ENCODE peak calls at places on chromosomes 6 and 20, in eight cellular contexts. One of them, this sample, is unnamed.
A peak's percentile ranks its signal among the peaks of the same experiment; 100 is the strongest.

GRCh38 chr6:169215201-169215661 is 38.4 kb downstream of the THBS2 start:
- DNase-seq in pancreas: no peak
- DNase-seq in astrocyte of the spinal cord: peak; percentile 53
- DNase-seq in NCI-H1048: no peak
- DNase-seq in activated CD4-positive, alpha-beta memory T cell treated with anti-CD3 and anti-CD28 coated beads, Interleukin-2, amount 10 ng/mL, durations not matched to agents 7 days and 5 days: no peak
- DNase-seq in MV-4-11: no peak
- DNase-seq in esophagus muscularis mucosa: peak; percentile 88
- DNase-seq in iPS DF 19.7: no peak
- DNase-seq in this sample: no peak

GRCh38 chr20:37276494-37277252 is 12.8 kb upstream of the MANBAL start:
- DNase-seq in MV-4-11: peak; percentile 42
- DNase-seq in pancreas: no peak
- DNase-seq in activated CD4-positive, alpha-beta memory T cell treated with anti-CD3 and anti-CD28 coated beads, Interleukin-2, amount 10 ng/mL, durations not matched to agents 7 days and 5 days: peak; percentile 18
- DNase-seq in NCI-H1048: no peak
- DNase-seq in astrocyte of the spinal cord: peak; percentile 87
- DNase-seq in esophagus muscularis mucosa: no peak
- DNase-seq in iPS DF 19.7: no peak
- DNase-seq in this sample: no peak

GRCh38 chr6:159038914-159039884 is 5.6 kb downstream of the TAGAP start:
- DNase-seq in NCI-H1048: no peak
- DNase-seq in iPS DF 19.7: no peak
- DNase-seq in MV-4-11: peak; percentile 100
- DNase-seq in astrocyte of the spinal cord: peak; percentile 28
- DNase-seq in esophagus muscularis mucosa: peak; percentile 70
- DNase-seq in activated CD4-positive, alpha-beta memory T cell treated with anti-CD3 and anti-CD28 coated beads, Interleukin-2, amount 10 ng/mL, durations not matched to agents 7 days and 5 days: peak; percentile 41
- DNase-seq in pancreas: no peak
- DNase-seq in this sample: no peak

GRCh38 chr20:14634666-14635065 is 297.3 kb upstream of the FLRT3 start:
- DNase-seq in activated CD4-positive, alpha-beta memory T cell treated with anti-CD3 and anti-CD28 coated beads, Interleukin-2, amount 10 ng/mL, durations not matched to agents 7 days and 5 days: no peak
- DNase-seq in MV-4-11: no peak
- DNase-seq in iPS DF 19.7: no peak
- DNase-seq in esophagus muscularis mucosa: no peak
- DNase-seq in pancreas: no peak
- DNase-seq in NCI-H1048: no peak
- DNase-seq in astrocyte of the spinal cord: no peak
- DNase-seq in this sample: no peak

GRCh38 chr6:109793793-109794192 is 102.7 kb downstream of the FIG4 start:
- DNase-seq in esophagus muscularis mucosa: no peak
- DNase-seq in NCI-H1048: peak; percentile 16
- DNase-seq in MV-4-11: peak; percentile 46
- DNase-seq in pancreas: no peak
- DNase-seq in activated CD4-positive, alpha-beta memory T cell treated with anti-CD3 and anti-CD28 coated beads, Interleukin-2, amount 10 ng/mL, durations not matched to agents 7 days and 5 days: no peak
- DNase-seq in astrocyte of the spinal cord: peak; percentile 93
- DNase-seq in iPS DF 19.7: no peak
- DNase-seq in this sample: no peak

GRCh38 chr6:75230484-75231325 is 12.9 kb downstream of the COX7A2 start:
- DNase-seq in iPS DF 19.7: no peak
- DNase-seq in astrocyte of the spinal cord: peak; percentile 67
- DNase-seq in esophagus muscularis mucosa: no peak
- DNase-seq in activated CD4-positive, alpha-beta memory T cell treated with anti-CD3 and anti-CD28 coated beads, Interleukin-2, amount 10 ng/mL, durations not matched to agents 7 days and 5 days: no peak
- DNase-seq in NCI-H1048: no peak
- DNase-seq in pancreas: no peak
- DNase-seq in MV-4-11: no peak
- DNase-seq in this sample: peak; percentile 66

GRCh38 chr20:44979090-44979621 is 12.8 kb downstream of the STK4 start:
- DNase-seq in NCI-H1048: no peak
- DNase-seq in MV-4-11: peak; percentile 94
- DNase-seq in iPS DF 19.7: no peak
- DNase-seq in astrocyte of the spinal cord: peak; percentile 13
- DNase-seq in esophagus muscularis mucosa: no peak
- DNase-seq in activated CD4-positive, alpha-beta memory T cell treated with anti-CD3 and anti-CD28 coated beads, Interleukin-2, amount 10 ng/mL, durations not matched to agents 7 days and 5 days: peak; percentile 79
- DNase-seq in pancreas: no peak
- DNase-seq in this sample: no peak

GRCh38 chr20:35039146-35039545 is 53.5 kb downstream of the TRPC4AP start:
- DNase-seq in iPS DF 19.7: no peak
- DNase-seq in pancreas: no peak
- DNase-seq in astrocyte of the spinal cord: no peak
- DNase-seq in NCI-H1048: no peak
- DNase-seq in esophagus muscularis mucosa: no peak
- DNase-seq in MV-4-11: no peak
- DNase-seq in activated CD4-positive, alpha-beta memory T cell treated with anti-CD3 and anti-CD28 coated beads, Interleukin-2, amount 10 ng/mL, durations not matched to agents 7 days and 5 days: no peak
- DNase-seq in this sample: no peak

GRCh38 chr6:7161253-7161623 is 53.5 kb downstream of the RREB1 start:
- DNase-seq in MV-4-11: no peak
- DNase-seq in pancreas: no peak
- DNase-seq in astrocyte of the spinal cord: no peak
- DNase-seq in iPS DF 19.7: no peak
- DNase-seq in NCI-H1048: no peak
- DNase-seq in activated CD4-positive, alpha-beta memory T cell treated with anti-CD3 and anti-CD28 coated beads, Interleukin-2, amount 10 ng/mL, durations not matched to agents 7 days and 5 days: no peak
- DNase-seq in esophagus muscularis mucosa: no peak
- DNase-seq in this sample: no peak

GRCh38 chr6:149046822-149047246 is 270.7 kb upstream of the TAB2 start:
- DNase-seq in esophagus muscularis mucosa: no peak
- DNase-seq in astrocyte of the spinal cord: peak; percentile 50
- DNase-seq in MV-4-11: peak; percentile 28
- DNase-seq in NCI-H1048: no peak
- DNase-seq in pancreas: no peak
- DNase-seq in activated CD4-positive, alpha-beta memory T cell treated with anti-CD3 and anti-CD28 coated beads, Interleukin-2, amount 10 ng/mL, durations not matched to agents 7 days and 5 days: peak; percentile 59
- DNase-seq in iPS DF 19.7: no peak
- DNase-seq in this sample: no peak

GRCh38 chr6:137709424-137710281 is 157.4 kb upstream of the TNFAIP3 start:
- DNase-seq in MV-4-11: no peak
- DNase-seq in NCI-H1048: no peak
- DNase-seq in activated CD4-positive, alpha-beta memory T cell treated with anti-CD3 and anti-CD28 coated beads, Interleukin-2, amount 10 ng/mL, durations not matched to agents 7 days and 5 days: no peak
- DNase-seq in iPS DF 19.7: no peak
- DNase-seq in esophagus muscularis mucosa: no peak
- DNase-seq in astrocyte of the spinal cord: peak; percentile 36
- DNase-seq in pancreas: no peak
- DNase-seq in this sample: no peak

GRCh38 chr20:5652626-5653573 is 97.3 kb upstream of the SHLD1 start:
- DNase-seq in iPS DF 19.7: no peak
- DNase-seq in esophagus muscularis mucosa: no peak
- DNase-seq in activated CD4-positive, alpha-beta memory T cell treated with anti-CD3 and anti-CD28 coated beads, Interleukin-2, amount 10 ng/mL, durations not matched to agents 7 days and 5 days: no peak
- DNase-seq in MV-4-11: peak; percentile 72
- DNase-seq in NCI-H1048: no peak
- DNase-seq in pancreas: no peak
- DNase-seq in astrocyte of the spinal cord: peak; percentile 82
- DNase-seq in this sample: no peak

GRCh38 chr6:124433369-124434064 is 528.7 kb upstream of the RNF217 start:
- DNase-seq in astrocyte of the spinal cord: peak; percentile 7
- DNase-seq in pancreas: no peak
- DNase-seq in iPS DF 19.7: no peak
- DNase-seq in MV-4-11: no peak
- DNase-seq in esophagus muscularis mucosa: no peak
- DNase-seq in NCI-H1048: no peak
- DNase-seq in activated CD4-positive, alpha-beta memory T cell treated with anti-CD3 and anti-CD28 coated beads, Interleukin-2, amount 10 ng/mL, durations not matched to agents 7 days and 5 days: no peak
- DNase-seq in this sample: no peak

GRCh38 chr6:5305968-5306626 is 44.8 kb downstream of the FARS2 start:
- DNase-seq in NCI-H1048: no peak
- DNase-seq in astrocyte of the spinal cord: no peak
- DNase-seq in pancreas: no peak
- DNase-seq in MV-4-11: peak; percentile 29
- DNase-seq in iPS DF 19.7: no peak
- DNase-seq in esophagus muscularis mucosa: peak; percentile 24
- DNase-seq in activated CD4-positive, alpha-beta memory T cell treated with anti-CD3 and anti-CD28 coated beads, Interleukin-2, amount 10 ng/mL, durations not matched to agents 7 days and 5 days: no peak
- DNase-seq in this sample: no peak

GRCh38 chr20:51563141-51563596 is 20.6 kb upstream of the NFATC2 start:
- DNase-seq in MV-4-11: no peak
- DNase-seq in NCI-H1048: no peak
- DNase-seq in iPS DF 19.7: no peak
- DNase-seq in esophagus muscularis mucosa: no peak
- DNase-seq in activated CD4-positive, alpha-beta memory T cell treated with anti-CD3 and anti-CD28 coated beads, Interleukin-2, amount 10 ng/mL, durations not matched to agents 7 days and 5 days: no peak
- DNase-seq in pancreas: peak; percentile 71
- DNase-seq in astrocyte of the spinal cord: no peak
- DNase-seq in this sample: no peak

GRCh38 chr6:106046854-106047200 is 39.3 kb upstream of the PRDM1 start:
- DNase-seq in NCI-H1048: no peak
- DNase-seq in pancreas: no peak
- DNase-seq in astrocyte of the spinal cord: no peak
- DNase-seq in MV-4-11: no peak
- DNase-seq in iPS DF 19.7: no peak
- DNase-seq in activated CD4-positive, alpha-beta memory T cell treated with anti-CD3 and anti-CD28 coated beads, Interleukin-2, amount 10 ng/mL, durations not matched to agents 7 days and 5 days: no peak
- DNase-seq in esophagus muscularis mucosa: no peak
- DNase-seq in this sample: no peak

This sample was measured in NCI-H82.